ENCODE peak calls at places on chromosomes 4 and X, in five cellular contexts. G, V, A, K and X are unnamed samples.

GRCh38 chr4:160180206-160180605 is 1077.3 kb downstream of the RAPGEF2 start:
- DNase-seq in G (no peak), V (no peak), A (no peak), K (no peak), X (no peak)

GRCh38 chr4:127709456-127709855 is 20.7 kb upstream of the SLC25A31 start:
- DNase-seq in G (no peak), V (no peak), A (no peak), K (no peak), X (no peak)

GRCh38 chr4:2354127-2354526 is 64.3 kb downstream of the ZFYVE28 start:
- DNase-seq in G (no peak), V (peak), A (no peak), K (no peak), X (no peak)

GRCh38 chr4:156976147-156976546 is 4.5 kb upstream of the PDGFC start:
- DNase-seq in G (no peak), V (no peak), A (no peak), K (no peak), X (no peak)

GRCh38 chr4:33073811-33074210 is 2353.6 kb downstream of the PCDH7 start:
- DNase-seq in G (no peak), V (no peak), A (no peak), K (no peak), X (no peak)

GRCh38 chr4:1192493-1193205 is 20.3 kb upstream of the SPON2 start:
- DNase-seq in G (peak), V (no peak), A (no peak), K (no peak), X (no peak)

GRCh38 chrX:49233887-49234555 is 881 bp upstream of the CACNA1F start:
- DNase-seq in G (no peak), V (no peak), A (no peak), K (no peak), X (no peak)

GRCh38 chr4:14167876-14168510 is 540.5 kb upstream of the BOD1L1 start:
- DNase-seq in G (no peak), V (no peak), A (no peak), K (no peak), X (no peak)

GRCh38 chr4:3328814-3329663 is 36.2 kb downstream of the RGS12 start:
- DNase-seq in G (no peak), V (no peak), A (no peak), K (no peak), X (no peak)

GRCh38 chrX:8235026-8235425 is 64.0 kb upstream of the VCX2 start:
- DNase-seq in G (no peak), V (no peak), A (no peak), K (no peak), X (no peak)

GRCh38 chr4:170005472-170005871 is 20.7 kb downstream of the MFAP3L start:
- DNase-seq in G (no peak), V (no peak), A (no peak), K (no peak), X (no peak)

GRCh38 chr4:113292371-113293042 is 243.1 kb downstream of the ANK2 start:
- DNase-seq in G (peak), V (no peak), A (no peak), K (no peak), X (no peak)

GRCh38 chr4:66565796-66566195 is 895.5 kb upstream of the EPHA5 start:
- DNase-seq in G (no peak), V (no peak), A (no peak), K (no peak), X (no peak)

GRCh38 chr4:84767163-84767562 is 184.2 kb downstream of the CDS1 start:
- DNase-seq in G (no peak), V (no peak), A (no peak), K (no peak), X (no peak)

GRCh38 chr4:97498875-97499274 is 644.4 kb downstream of the STPG2 start:
- DNase-seq in G (no peak), V (no peak), A (no peak), K (no peak), X (no peak)

GRCh38 chr4:104490096-104490769 is 4.5 kb downstream of the CXXC4 start:
- DNase-seq in G (peak), V (peak), A (no peak), K (no peak), X (no peak)

GRCh38 chr4:74675673-74676279 is 118.5 kb downstream of the BTC start:
- DNase-seq in G (peak), V (peak), A (no peak), K (peak), X (peak)

GRCh38 chr4:11408569-11408968 is 20.1 kb downstream of the HS3ST1 start:
- DNase-seq in G (no peak), V (no peak), A (no peak), K (no peak), X (no peak)

GRCh38 chrX:54359408-54359807 is 1.6 kb upstream of the WNK3 start:
- DNase-seq in G (no peak), V (no peak), A (no peak), K (no peak), X (no peak)

GRCh38 chrX:31832263-31832662 is 760.4 kb upstream of the FTHL17 start:
- DNase-seq in G (no peak), V (no peak), A (no peak), K (no peak), X (no peak)

GRCh38 chrX:72308566-72309296 is 3.0 kb upstream of the CITED1 start:
- DNase-seq in G (peak), V (peak), A (no peak), K (peak), X (no peak)

GRCh38 chr4:20109395-20109794 is 142.3 kb upstream of the SLIT2 start:
- DNase-seq in G (no peak), V (no peak), A (no peak), K (no peak), X (no peak)

GRCh38 chr4:3683744-3684421 is 82.3 kb upstream of the ADRA2C start:
- DNase-seq in G (no peak), V (no peak), A (no peak), K (no peak), X (no peak)